ENCODE peak calls at places on chromosomes 3 and 15, in seven cellular contexts. D is kidney, I is mesenchymal stem cell, S is endothelial cell of umbilical vein, G is IMR-90, V is mammary epithelial cell, A is neuronal stem cell. Q is an unnamed sample. For H3K4me1, the result is how much of the 10 kb centered on the place peaks cover.

GRCh38 chr3:197203714-197204146 is 94.7 kb downstream of the DLG1 start:
- DNase-seq in V (no peak), I (no peak), S (no peak), D (no peak), A (no peak), G (no peak), Q (no peak)

GRCh38 chr3:150232992-150233451 is 175.1 kb upstream of the TSC22D2 start:
- DNase-seq in G (peak), V (no peak), S (peak), D (no peak), A (no peak), I (no peak), Q (peak)

GRCh38 chr15:78880242-78880533 is 7.5 kb downstream of the MORF4L1 start:
- DNase-seq in V (peak), S (no peak), I (peak), D (no peak), A (no peak), G (peak), Q (no peak)

GRCh38 chr15:57263520-57263919 is 112.8 kb upstream of the CGNL1 start:
- DNase-seq in A (no peak), G (no peak), V (no peak), S (no peak), D (no peak), I (no peak), Q (no peak)

GRCh38 chr15:35308802-35309201 is 223.7 kb upstream of the NANOGP8 start:
- DNase-seq in V (peak), A (no peak), G (peak), D (no peak), S (peak), I (peak), Q (no peak)

GRCh38 chr3:171824824-171825221 is 14.5 kb upstream of the PLD1 start:
- DNase-seq in S (no peak), G (peak), I (peak), A (no peak), D (no peak), V (no peak), Q (no peak)

GRCh38 chr15:100781061-100781960 is 98.3 kb upstream of the ALDH1A3 start:
- DNase-seq in A (no peak), I (no peak), D (no peak), V (no peak), S (no peak), G (no peak), Q (no peak)

GRCh38 chr3:6447166-6447801 is 413.6 kb upstream of the GRM7 start:
- DNase-seq in D (no peak), S (peak), G (no peak), V (no peak), I (no peak), A (no peak), Q (no peak)

GRCh38 chr3:119018690-119019463 is 15.8 kb downstream of the IGSF11 start:
- DNase-seq in A (no peak), I (no peak), S (no peak), V (no peak), G (no peak), D (no peak), Q (no peak)

GRCh38 chr3:127529346-127530188 is 61.0 kb downstream of the TPRA1 start:
- DNase-seq in D (no peak), S (no peak), A (no peak), G (no peak), I (no peak), V (no peak), Q (no peak)

GRCh38 chr3:127520993-127521392 is 69.5 kb downstream of the TPRA1 start:
- DNase-seq in G (no peak), V (no peak), I (no peak), S (no peak), D (no peak), A (no peak), Q (no peak)

GRCh38 chr3:127524300-127524896 is 66.1 kb downstream of the TPRA1 start:
- DNase-seq in G (no peak), I (no peak), A (no peak), D (no peak), S (no peak), V (no peak), Q (no peak)

DNA sequence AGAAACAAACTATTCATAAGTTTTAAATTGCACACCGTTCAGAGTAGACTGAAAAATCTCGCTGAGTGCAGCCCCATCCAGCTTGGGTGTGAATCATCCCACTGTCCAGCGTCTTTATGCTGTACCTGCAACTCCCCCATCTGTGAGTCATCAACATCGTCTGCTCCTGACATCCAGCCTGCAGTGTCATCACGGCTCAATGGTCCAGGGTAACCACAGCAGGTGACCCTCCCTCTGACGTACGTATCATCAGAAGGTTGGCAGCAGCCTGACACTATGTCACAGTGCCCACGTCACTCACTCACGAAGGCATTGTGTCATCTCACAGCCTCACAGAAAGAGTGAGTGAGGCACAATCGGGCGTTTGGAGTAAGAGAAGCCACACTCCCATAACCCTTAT is 65.2 kb downstream of the TPRA1 start:
- DNase-seq in A (no peak), I (no peak), G (peak), V (peak), D (no peak), S (no peak), Q (no peak)
- H3K4me1 ChIP-seq in A (under half), I (under half), G (under half), V (under half), D (under half), S (under half), Q (under half)

DNA sequence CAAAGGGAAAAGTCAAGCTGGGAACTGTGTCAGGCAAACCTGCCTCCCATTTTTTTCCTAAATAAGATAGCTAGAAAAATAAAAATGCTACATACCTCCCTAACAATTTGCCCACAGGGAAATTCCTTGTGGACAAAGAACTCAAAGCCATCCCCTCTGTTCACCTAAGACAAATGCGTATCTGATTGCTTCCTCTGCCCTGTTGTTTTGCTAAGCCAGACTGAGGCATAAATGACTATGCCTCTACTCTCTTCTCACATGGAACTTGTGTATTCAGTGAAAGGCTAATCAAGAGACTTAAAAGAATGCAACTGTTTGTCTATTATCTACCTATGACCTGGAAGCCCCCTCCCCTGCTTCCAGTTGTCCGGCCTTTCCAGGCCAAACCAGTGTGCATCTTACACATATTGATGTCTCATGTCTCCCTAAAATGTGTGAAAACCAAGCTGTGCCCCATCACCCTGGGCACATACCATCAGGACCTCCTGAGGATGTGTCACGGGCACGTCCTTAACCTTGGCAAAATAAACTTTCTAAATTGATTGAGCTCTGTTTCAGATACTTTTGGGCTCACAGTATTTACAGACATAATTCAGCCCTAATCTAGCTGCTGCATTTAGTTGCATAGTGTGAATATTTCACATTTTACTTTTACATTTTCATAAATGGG is 15.8 kb downstream of the CHD2 start:
- DNase-seq in A (no peak), G (peak), V (no peak), S (peak), I (no peak), D (no peak), Q (no peak)
- H3K4me1 ChIP-seq in A (under half), G (under half), V (under half), S (under half), I (under half), D (under half), Q (under half)

DNA sequence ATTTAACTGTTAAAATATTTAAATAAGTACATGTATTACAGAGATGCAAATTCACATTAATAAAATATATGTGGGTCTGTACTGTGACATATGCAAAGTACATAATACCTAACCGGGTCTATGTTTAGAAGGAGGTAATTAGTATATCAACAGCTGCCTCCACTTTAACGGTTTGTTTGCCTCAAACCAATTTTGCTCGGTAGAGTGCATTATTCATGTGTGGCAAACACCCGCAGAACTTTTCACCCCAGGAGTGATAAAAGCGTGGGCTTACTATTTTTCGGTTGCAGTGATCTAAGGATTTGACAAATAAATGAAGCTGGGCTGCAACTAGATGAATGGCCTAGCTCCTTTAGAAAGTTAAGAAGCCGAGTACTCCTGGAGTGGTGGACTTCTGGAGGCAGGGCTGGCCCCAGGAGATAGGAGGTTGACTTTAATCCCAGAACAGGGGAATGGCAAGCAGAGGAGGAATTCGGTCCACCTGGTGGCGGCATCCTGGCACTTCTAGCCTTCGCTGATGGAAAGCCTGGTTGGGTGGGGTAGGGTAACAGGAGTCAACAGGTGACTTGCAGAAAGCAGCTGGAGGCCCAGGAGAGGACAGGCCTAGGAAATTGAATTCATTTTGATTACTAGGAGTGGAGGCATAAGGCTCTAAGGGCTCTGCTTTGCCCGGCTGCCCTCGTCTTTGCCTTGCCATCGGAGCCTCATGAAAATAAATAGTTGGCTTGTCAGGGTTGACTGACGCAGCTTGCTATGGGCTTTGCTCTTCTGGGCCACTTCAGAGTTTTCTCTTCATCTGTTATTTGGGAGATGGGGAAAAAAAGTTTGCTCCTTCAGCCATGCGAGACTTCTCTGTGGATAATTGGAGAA is 2.4 kb downstream of the SLCO3A1 start:
- DNase-seq in V (peak), G (no peak), S (no peak), I (no peak), A (peak), D (no peak), Q (peak)
- H3K4me1 ChIP-seq in V (under half), G (under half), S (under half), I (under half), A (under half), D (under half), Q (under half)

GRCh38 chr3:177359601-177360357 is 162.5 kb upstream of the TBL1XR1 start:
- DNase-seq in V (peak), I (peak), S (peak), G (peak), D (peak), A (peak), Q (peak)

GRCh38 chr3:177358968-177359600 is 161.8 kb upstream of the TBL1XR1 start:
- DNase-seq in A (peak), V (peak), D (peak), G (no peak), I (peak), S (peak), Q (peak)

GRCh38 chr3:177358085-177358967 is 161.0 kb upstream of the TBL1XR1 start:
- DNase-seq in A (no peak), G (peak), D (peak), I (peak), V (peak), S (peak), Q (peak)

GRCh38 chr3:177356113-177356512 is 158.8 kb upstream of the TBL1XR1 start:
- DNase-seq in V (no peak), D (no peak), I (no peak), G (no peak), S (no peak), A (no peak), Q (no peak)

DNA sequence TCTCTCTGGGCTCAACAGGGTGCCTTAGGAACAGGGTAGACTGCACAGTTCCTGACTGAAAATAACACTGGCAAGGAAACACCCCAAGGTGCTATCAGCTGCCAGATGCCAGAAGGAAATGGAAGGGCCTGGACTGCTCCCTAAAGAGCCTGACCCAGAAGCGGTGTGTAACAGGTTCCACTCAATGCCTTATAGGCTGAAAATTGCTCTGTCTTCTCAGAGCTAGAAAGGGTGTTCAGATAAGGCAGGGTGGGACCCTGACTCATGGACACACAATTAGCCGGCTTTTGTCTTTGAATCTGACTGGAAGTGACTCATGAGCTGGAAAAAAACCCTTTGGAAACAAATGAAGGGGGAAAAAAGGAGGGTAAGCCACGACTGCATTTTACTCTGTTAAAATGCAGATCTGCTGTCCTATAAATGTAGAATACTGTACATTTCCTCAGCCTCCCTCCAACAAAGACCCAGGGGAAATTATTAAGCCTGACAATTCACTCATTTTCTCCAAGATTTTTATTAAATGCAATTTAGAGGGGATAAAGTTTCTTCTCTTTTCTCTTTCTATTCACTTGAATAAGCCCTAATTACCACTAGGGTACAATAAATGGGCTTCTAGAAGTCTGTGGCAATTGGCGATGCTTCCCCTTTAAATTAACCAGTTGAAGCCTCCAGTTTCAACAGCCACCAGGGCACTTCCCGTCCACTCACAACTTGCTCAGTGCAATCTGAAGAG is 160.2 kb upstream of the TBL1XR1 start:
- DNase-seq in D (no peak), G (peak), V (peak), S (peak), I (peak), A (no peak), Q (peak)
- H3K4me1 ChIP-seq in D (under half), G (under half), V (under half), S (half or more), I (under half), A (under half), Q (under half)

GRCh38 chr15:64071931-64072765 is 21.5 kb downstream of the CIAO2A start:
- DNase-seq in S (no peak), A (no peak), G (no peak), I (no peak), D (no peak), V (no peak), Q (no peak)
- H3K4me1 ChIP-seq in S (under half), A (under half), G (under half), I (under half), D (under half), V (under half), Q (under half)

GRCh38 chr15:90564109-90564508 is 34.4 kb downstream of the CRTC3 start:
- DNase-seq in V (no peak), I (no peak), A (no peak), D (no peak), S (peak), G (no peak), Q (no peak)

GRCh38 chr15:90560229-90560771 is 30.6 kb downstream of the CRTC3 start:
- DNase-seq in D (no peak), A (no peak), I (peak), V (peak), G (peak), S (peak), Q (peak)

GRCh38 chr15:90563460-90563859 is 33.7 kb downstream of the CRTC3 start:
- DNase-seq in S (no peak), A (no peak), D (no peak), G (no peak), I (no peak), V (no peak), Q (no peak)

GRCh38 chr15:90561344-90562244 is 31.9 kb downstream of the CRTC3 start:
- DNase-seq in V (no peak), S (no peak), D (no peak), G (peak), A (no peak), I (peak), Q (no peak)

GRCh38 chr15:90562669-90563068 is 32.9 kb downstream of the CRTC3 start:
- DNase-seq in V (no peak), G (no peak), I (no peak), D (no peak), S (no peak), A (no peak), Q (no peak)
- H3K4me1 ChIP-seq in V (under half), G (under half), I (under half), D (under half), S (under half), A (under half), Q (under half)

GRCh38 chr3:142118911-142119310 is 30.4 kb downstream of the TFDP2 start:
- DNase-seq in I (no peak), G (no peak), A (no peak), S (no peak), V (no peak), D (no peak), Q (no peak)

GRCh38 chr3:142117052-142117451 is 32.3 kb downstream of the TFDP2 start:
- DNase-seq in S (no peak), D (no peak), I (no peak), A (no peak), V (peak), G (peak), Q (no peak)

GRCh38 chr3:142115927-142116668 is 33.2 kb downstream of the TFDP2 start:
- DNase-seq in S (no peak), I (no peak), D (no peak), A (no peak), V (no peak), G (no peak), Q (no peak)

GRCh38 chr3:142112601-142113000 is 36.7 kb downstream of the TFDP2 start:
- DNase-seq in A (no peak), I (no peak), D (no peak), V (no peak), S (no peak), G (no peak), Q (no peak)

GRCh38 chr3:142117452-142117851 is 31.9 kb downstream of the TFDP2 start:
- DNase-seq in D (no peak), V (no peak), I (no peak), A (no peak), S (no peak), G (no peak), Q (no peak)
- H3K4me1 ChIP-seq in D (under half), V (under half), I (under half), A (under half), S (under half), G (under half), Q (under half)

DNA sequence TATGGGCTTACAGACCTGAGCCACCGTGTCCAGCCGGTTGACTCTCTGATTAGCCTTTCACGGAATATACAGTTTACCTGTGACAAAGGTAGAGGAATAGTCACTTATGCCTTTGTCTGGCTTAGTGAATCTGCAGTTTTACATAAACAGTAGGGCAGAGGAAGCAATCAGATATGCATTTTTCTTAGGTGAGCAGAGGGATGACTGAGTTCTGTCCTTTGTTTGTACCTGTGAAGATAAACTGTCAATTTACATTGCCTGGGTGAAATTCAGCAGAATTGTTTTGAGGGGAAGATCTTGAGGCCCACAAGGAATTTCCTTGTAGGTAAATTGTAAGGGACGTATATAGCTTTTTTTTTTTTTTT is 10.8 kb downstream of the EDEM1 start:
- DNase-seq in V (no peak), S (no peak), I (no peak), A (no peak), G (no peak), D (no peak), Q (no peak)
- H3K4me1 ChIP-seq in V (half or more), S (under half), I (under half), A (under half), G (under half), D (under half), Q (half or more)

GRCh38 chr3:28934135-28934813 is 346.6 kb upstream of the RBMS3 start:
- DNase-seq in I (no peak), S (no peak), G (no peak), D (no peak), V (no peak), A (no peak), Q (no peak)

GRCh38 chr3:28935141-28935540 is 345.7 kb upstream of the RBMS3 start:
- DNase-seq in V (no peak), D (no peak), G (no peak), A (no peak), I (no peak), S (no peak), Q (no peak)

GRCh38 chr3:28940530-28940929 is 340.3 kb upstream of the RBMS3 start:
- DNase-seq in G (peak), V (peak), I (peak), D (no peak), S (peak), A (no peak), Q (no peak)

GRCh38 chr3:28933337-28933736 is 347.5 kb upstream of the RBMS3 start:
- DNase-seq in D (no peak), A (no peak), V (no peak), I (no peak), S (no peak), G (no peak), Q (no peak)

GRCh38 chr3:28936154-28936553 is 344.7 kb upstream of the RBMS3 start:
- DNase-seq in D (no peak), V (no peak), A (no peak), I (no peak), G (no peak), S (no peak), Q (no peak)
- H3K4me1 ChIP-seq in D (under half), V (under half), A (under half), I (under half), G (under half), S (under half), Q (under half)

Q was measured in A673.